ENCODE peak calls at places on chromosomes 4 and X, in ten cellular contexts. S is AML-193, X is GM10248, D is Calu3, O is AG09319, F is non-pigmented ciliary epithelial cell, R is activated gamma-delta T cell treated with Interleukin-2 at 50 U/mL for 16 hours, Q is GM23248, B is GM12865, G is GM12891. A is an unnamed sample.

GRCh38 chr4:77347341-77347740 is 190.3 kb downstream of the CCNG2 start:
- DNase-seq in S (no peak), X (no peak), D (peak), O (no peak), F (no peak), R (no peak), Q (no peak), B (peak), G (no peak), A (no peak)

GRCh38 chr4:186298034-186298647 is 32.2 kb downstream of the F11 start:
- DNase-seq in S (no peak), X (no peak), D (no peak), O (no peak), F (no peak), R (no peak), Q (no peak), B (no peak), G (no peak), A (no peak)

GRCh38 chrX:39855748-39856129 is 242.0 kb downstream of the BCOR start:
- DNase-seq in S (peak), X (peak), D (peak), O (no peak), F (no peak), R (peak), Q (peak), B (peak), G (no peak), A (no peak)

GRCh38 chrX:103520391-103520790 is 1.1 kb upstream of the RAB40A start:
- DNase-seq in S (no peak), X (no peak), D (no peak), O (no peak), F (no peak), R (no peak), Q (peak), B (no peak), G (no peak), A (no peak)

GRCh38 chrX:115591856-115592842 is 31.2 kb downstream of the PLS3 start:
- DNase-seq in S (no peak), X (no peak), D (no peak), O (no peak), F (no peak), R (no peak), Q (no peak), B (no peak), G (no peak), A (no peak)

GRCh38 chr4:151045907-151046306 is 30.8 kb upstream of the LRBA start:
- DNase-seq in S (no peak), X (no peak), D (peak), O (no peak), F (no peak), R (no peak), Q (no peak), B (peak), G (no peak), A (peak)

GRCh38 chr4:53671757-53672156 is 80.5 kb upstream of the LNX1 start:
- DNase-seq in S (no peak), X (no peak), D (no peak), O (no peak), F (no peak), R (no peak), Q (no peak), B (no peak), G (no peak), A (no peak)

GRCh38 chr4:169005453-169006099 is 4.5 kb downstream of the CBR4 start:
- DNase-seq in S (peak), X (no peak), D (no peak), O (no peak), F (no peak), R (no peak), Q (peak), B (peak), G (no peak), A (no peak)

GRCh38 chrX:1925053-1925481 is 310.2 kb downstream of the ASMT start:
- DNase-seq in S (no peak), X (no peak), D (no peak), O (no peak), F (no peak), R (no peak), Q (no peak), B (no peak), G (no peak), A (no peak)

GRCh38 chr4:41957634-41958033 is 22.4 kb downstream of the TMEM33 start:
- DNase-seq in S (peak), X (peak), D (no peak), O (no peak), F (no peak), R (no peak), Q (peak), B (peak), G (no peak), A (no peak)

GRCh38 chr4:21885770-21886169 is 62.8 kb downstream of the KCNIP4 start:
- DNase-seq in S (no peak), X (no peak), D (no peak), O (no peak), F (no peak), R (no peak), Q (peak), B (no peak), G (no peak), A (no peak)

A was measured in lower leg skin.